ENCODE peak calls at places on chromosome 13, in six cellular contexts. X is Calu3; N is HFFc6; I is NCI-H1105; B is HL-60; R is effector memory CD4-positive, alpha-beta T cell. T is an unnamed sample.

GRCh38 chr13:29861694-29862110 is 11.3 kb upstream of the UBL3 start:
- DNase-seq in B (no peak), I (no peak), R (no peak), X (no peak), N (peak), T (no peak)

GRCh38 chr13:107881362-107881761 is 334.0 kb downstream of the LIG4 start:
- DNase-seq in B (no peak), I (no peak), N (no peak), R (no peak), X (no peak), T (no peak)

GRCh38 chr13:105573134-105573533 is 962.3 kb downstream of the EFNB2 start:
- DNase-seq in R (no peak), N (no peak), I (no peak), B (no peak), X (no peak), T (no peak)

GRCh38 chr13:33128134-33128533 is 111.9 kb downstream of the KL start:
- DNase-seq in B (no peak), I (no peak), R (no peak), X (no peak), N (no peak), T (no peak)

GRCh38 chr13:107767119-107767518 is 448.2 kb downstream of the LIG4 start:
- DNase-seq in R (no peak), I (peak), X (no peak), N (no peak), B (no peak), T (no peak)

GRCh38 chr13:66139701-66140100 is 1090.4 kb downstream of the PCDH9 start:
- DNase-seq in I (no peak), X (no peak), N (no peak), R (no peak), B (no peak), T (no peak)

GRCh38 chr13:71242191-71242590 is 624.8 kb downstream of the DACH1 start:
- DNase-seq in I (peak), N (no peak), X (no peak), R (no peak), B (no peak), T (no peak)

GRCh38 chr13:36358352-36358751 is 12.2 kb upstream of the SPART start:
- DNase-seq in N (no peak), X (no peak), R (no peak), B (no peak), I (no peak), T (no peak)

GRCh38 chr13:34719060-34719875 is 222.8 kb upstream of the NBEA start:
- DNase-seq in N (no peak), R (no peak), I (no peak), B (no peak), X (no peak), T (no peak)

GRCh38 chr13:34546841-34547240 is 395.2 kb upstream of the NBEA start:
- DNase-seq in I (no peak), X (no peak), B (no peak), N (no peak), R (no peak), T (no peak)

GRCh38 chr13:77896536-77896935 is 22.1 kb downstream of the EDNRB start:
- DNase-seq in B (no peak), X (no peak), I (no peak), R (no peak), N (no peak), T (no peak)

GRCh38 chr13:28384789-28385188 is 110.1 kb downstream of the FLT1 start:
- DNase-seq in B (no peak), R (no peak), N (no peak), I (no peak), X (no peak), T (no peak)

GRCh38 chr13:75635621-75636338 is at the start of gene LMO7:
- DNase-seq in N (peak), R (peak), B (no peak), I (no peak), X (peak), T (peak)

GRCh38 chr13:32033744-32034143 is 2.2 kb downstream of the FRY start:
- DNase-seq in B (no peak), I (peak), X (no peak), R (no peak), N (no peak), T (no peak)

GRCh38 chr13:72166102-72166660 is 299.2 kb upstream of the DACH1 start:
- DNase-seq in N (no peak), R (no peak), X (no peak), I (no peak), B (no peak), T (no peak)

T was measured in activated T-helper 2 cell treated with anti-CD3 and anti-CD28 coated beads, Interferon-gamma antibody, Interleukin-2, Interleukin-4, amounts not matched to agents 10 μg/mL and 5 μg/mL and 100 μg/mL, durations not matched to agents 14 hours and 24 hours and 36 hours.